ENCODE peak calls at places on chromosome 2, in four cellular contexts. X is A549, G is HepG2, F is GM12878. T is an unnamed sample.

GRCh38 chr2:111062417-111062816 is 58.3 kb upstream of the BCL2L11 start:
- DNase-seq in F (no peak), G (no peak), X (no peak), T (no peak)

GRCh38 chr2:185979546-185980071 is 241.0 kb downstream of the FSIP2 start:
- DNase-seq in F (no peak), X (no peak), G (peak; percentile 5), T (no peak)

GRCh38 chr2:28082131-28082530 is 191.6 kb downstream of the BABAM2 start:
- DNase-seq in F (no peak), G (no peak), X (no peak), T (no peak)

GRCh38 chr2:190583507-190584337 is 49.2 kb upstream of the NEMP2 start:
- DNase-seq in F (peak; percentile 21), G (no peak), X (no peak), T (no peak)

GRCh38 chr2:213004197-213004821 is 147.1 kb downstream of the IKZF2 start:
- DNase-seq in X (no peak), G (no peak), F (no peak), T (no peak)

GRCh38 chr2:121617042-121617599 is 32.1 kb downstream of the CLASP1 start:
- DNase-seq in X (no peak), F (no peak), G (no peak), T (no peak)

GRCh38 chr2:199811360-199811759 is 39.6 kb downstream of the FTCDNL1 start:
- DNase-seq in F (no peak), X (no peak), G (no peak), T (no peak)

GRCh38 chr2:8310557-8311455 is 371.1 kb upstream of the ID2 start:
- DNase-seq in F (no peak), X (no peak), G (no peak), T (no peak)

GRCh38 chr2:144465723-144466122 is 54.2 kb downstream of the ZEB2 start:
- DNase-seq in X (no peak), G (no peak), F (no peak), T (no peak)

GRCh38 chr2:148882051-148882450 is 7.0 kb downstream of the KIF5C start:
- DNase-seq in G (peak; percentile 22), X (no peak), F (no peak), T (no peak)

GRCh38 chr2:202051499-202052161 is 18.0 kb downstream of the FZD7 start:
- DNase-seq in F (no peak), G (no peak), X (no peak), T (no peak)

GRCh38 chr2:210162466-210163124 is 8.6 kb downstream of the KANSL1L start:
- DNase-seq in G (no peak), F (no peak), X (no peak), T (no peak)

GRCh38 chr2:101972621-101973434 is 18.9 kb upstream of the IL1R2 start:
- DNase-seq in F (no peak), X (no peak), G (no peak), T (no peak)

GRCh38 chr2:63818276-63818675 is 23.4 kb upstream of the UGP2 start:
- DNase-seq in X (no peak), F (no peak), G (no peak), T (no peak)

GRCh38 chr2:10798783-10799182 is 13.8 kb downstream of the PDIA6 start:
- DNase-seq in G (no peak), F (no peak), X (no peak), T (peak; percentile 44)
- TF ChIP-seq ESRRA in G (no peak), F (no peak), X (no peak), T (no peak)

GRCh38 chr2:226969412-226969811 is 133.6 kb downstream of the RHBDD1 start:
- DNase-seq in X (no peak), F (no peak), G (no peak), T (no peak)
- H3K4me3 ChIP-seq in X (no peak overlapping the region), F (no peak overlapping the region), G (no peak overlapping the region), T (no peak overlapping the region)

GRCh38 chr2:142920579-142920978 is 43.1 kb downstream of the KYNU start:
- DNase-seq in X (no peak), F (no peak), G (no peak), T (no peak)
- TF ChIP-seq ESRRA in X (no peak), F (no peak), G (no peak), T (no peak)

GRCh38 chr2:32418777-32419176 is 62.0 kb downstream of the BIRC6 start:
- DNase-seq in F (no peak), G (no peak), X (no peak), T (no peak)
- H3K4me3 ChIP-seq in F (no peak overlapping the region), G (no peak overlapping the region), X (no peak overlapping the region), T (no peak overlapping the region)

DNA sequence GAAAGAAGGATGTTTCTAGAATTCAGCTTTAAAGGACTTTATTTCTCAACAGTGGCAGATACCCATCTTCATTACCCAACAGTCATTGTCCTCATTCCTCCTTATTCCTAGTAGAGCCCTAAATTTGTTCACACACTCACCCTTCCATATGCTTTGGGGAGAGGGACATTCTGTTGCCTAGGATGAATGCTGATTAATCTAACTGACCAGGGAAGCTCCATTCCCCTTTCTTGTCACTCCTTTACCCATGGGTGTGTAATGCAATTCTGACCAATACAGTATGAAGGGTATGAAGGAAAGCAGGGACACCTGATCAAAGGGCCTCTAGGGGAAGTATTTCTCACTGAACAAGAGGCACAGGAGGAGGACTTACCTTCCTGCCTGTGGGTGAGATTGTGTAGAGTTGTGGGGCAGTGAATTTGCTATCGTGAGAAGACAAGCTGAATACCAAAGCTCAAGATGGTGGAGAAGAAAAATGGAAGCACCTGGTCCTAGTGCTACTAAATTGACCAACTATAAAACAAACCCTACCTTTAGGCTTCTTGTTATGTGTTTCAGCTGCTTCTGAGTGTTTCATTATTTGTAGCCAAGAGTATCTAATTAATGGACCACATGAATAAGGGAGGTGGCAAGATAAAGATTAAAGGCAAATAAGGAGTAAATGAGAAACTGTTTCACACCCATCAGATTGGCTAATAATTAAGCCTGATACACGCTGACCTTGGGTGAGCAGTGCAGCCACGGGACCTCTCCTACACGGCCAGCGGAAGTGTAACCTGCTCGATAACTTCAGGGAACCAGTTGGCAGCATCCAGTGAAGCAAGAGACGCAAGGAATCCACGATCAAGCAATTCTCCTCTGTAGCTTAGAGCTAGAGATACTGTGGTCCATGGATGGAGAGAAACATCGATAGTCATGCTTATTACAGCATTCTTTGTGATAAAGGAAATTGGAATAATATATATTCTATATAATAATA is 202.3 kb downstream of the MYCN start:
- DNase-seq in G (no peak), X (no peak), F (no peak), T (no peak)
- TF ChIP-seq ESRRA in G (no peak), X (no peak), F (no peak), T (no peak)

GRCh38 chr2:216107760-216108159 is 1.4 kb upstream of the XRCC5 start:
- DNase-seq in X (no peak), G (peak; percentile 39), F (no peak), T (peak; percentile 8)
- H3K4me3 ChIP-seq in X (no peak overlapping the region), G (peak overlapping the region; percentile 98), F (no peak overlapping the region), T (no peak overlapping the region)

GRCh38 chr2:25065768-25066167 is 23.9 kb downstream of the EFR3B start:
- DNase-seq in F (no peak), G (no peak), X (no peak), T (no peak)

GRCh38 chr2:25062461-25062860 is 20.6 kb downstream of the EFR3B start:
- DNase-seq in F (no peak), X (no peak), G (no peak), T (no peak)

GRCh38 chr2:25068193-25068592 is 26.3 kb downstream of the EFR3B start:
- DNase-seq in G (no peak), F (no peak), X (no peak), T (no peak)

GRCh38 chr2:25066455-25066854 is 24.6 kb downstream of the EFR3B start:
- DNase-seq in X (no peak), F (no peak), G (no peak), T (no peak)

DNA sequence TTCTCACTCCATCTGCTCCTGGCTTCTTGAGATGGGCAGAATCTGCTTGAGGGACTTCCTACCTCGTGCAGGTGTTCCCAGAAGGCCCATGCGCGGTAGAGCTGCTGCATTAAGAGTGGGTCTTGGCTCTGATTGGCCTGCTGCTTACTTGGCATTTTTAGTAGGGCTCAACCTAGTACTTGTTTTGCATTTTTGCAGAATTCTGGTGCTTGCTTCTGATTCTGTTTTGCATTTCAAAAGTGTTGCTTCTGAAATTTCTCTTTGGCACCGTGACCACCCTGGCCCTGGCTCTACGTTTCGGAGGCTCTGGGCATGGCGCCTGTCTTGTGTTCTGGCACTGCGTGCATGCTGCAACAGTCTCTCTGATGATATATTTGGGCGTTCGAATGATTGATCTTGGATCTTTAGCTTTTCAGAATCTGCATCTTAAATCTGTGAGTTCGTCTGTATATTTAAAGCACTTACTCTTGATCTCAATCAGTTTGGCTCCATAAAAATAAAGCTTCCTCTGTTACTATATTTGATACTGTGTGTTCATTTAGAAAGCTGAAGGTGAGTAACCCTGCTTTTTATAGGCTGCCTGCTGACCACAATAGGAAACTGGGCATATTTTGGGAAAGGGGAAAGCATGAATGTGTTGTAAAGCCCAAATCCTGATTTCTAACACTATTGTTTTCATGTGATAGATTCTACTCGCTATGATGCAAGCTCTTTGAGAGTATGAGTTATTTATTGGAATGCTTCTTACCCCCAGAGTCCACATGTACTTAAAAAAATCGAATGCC is 22.2 kb downstream of the EFR3B start:
- DNase-seq in X (no peak), F (peak; percentile 39), G (no peak), T (no peak)
- TF ChIP-seq ESRRA in X (no peak), F (no peak), G (no peak), T (no peak)

DNA sequence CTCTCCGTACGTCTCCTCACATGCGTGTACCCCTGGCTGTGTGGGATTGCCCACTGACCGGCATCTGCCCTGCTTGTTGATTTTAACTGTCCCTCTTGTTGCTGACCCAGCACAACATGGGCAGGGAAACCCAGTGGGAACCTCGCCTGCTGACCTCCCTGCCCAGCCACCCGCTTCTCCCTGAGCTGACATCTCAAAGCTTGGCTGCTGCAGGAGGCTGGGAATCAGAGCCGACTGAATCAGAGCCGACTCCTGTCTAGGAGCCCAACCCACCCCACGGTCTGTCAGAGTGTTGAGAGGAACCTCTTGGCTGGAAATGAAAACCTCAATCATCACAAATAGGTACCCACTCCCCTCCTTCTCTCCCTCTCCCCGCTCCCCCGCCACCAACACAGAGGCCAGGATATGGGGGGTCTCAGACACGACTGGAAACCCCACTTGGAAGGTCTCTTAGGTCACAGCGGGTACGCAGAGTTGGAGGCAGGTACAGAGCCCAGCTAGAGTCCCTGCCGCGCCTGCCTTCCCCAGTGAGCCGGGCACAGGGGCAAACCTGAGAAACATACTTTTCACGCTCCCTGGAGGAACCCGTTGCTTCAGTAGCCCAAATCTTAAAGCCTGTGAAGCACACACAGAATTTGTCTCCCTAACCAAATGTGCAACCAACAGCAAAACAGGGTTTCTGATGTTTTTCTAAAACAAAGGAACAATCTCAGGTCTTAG is 784 bp downstream of the EDAR start:
- DNase-seq in X (no peak), G (no peak), F (no peak), T (no peak)
- H3K4me3 ChIP-seq in X (no peak overlapping the region), G (no peak overlapping the region), F (no peak overlapping the region), T (no peak overlapping the region)

GRCh38 chr2:47235127-47235526 is 80.0 kb upstream of the STPG4 start:
- DNase-seq in F (no peak), G (no peak), X (no peak), T (peak; percentile 35)
- TF ChIP-seq ESRRA in F (no peak), G (no peak), X (no peak), T (no peak)